ENCODE peak calls at places on chromosomes 5 and 9, in seven cellular contexts. W, S, Y, J, U, B and A are unnamed samples.
A peak's percentile ranks its signal among the peaks of the same experiment; 100 is the strongest.

GRCh38 chr9:130946778-130947617 is 8.0 kb upstream of the FIBCD1 start:
- DNase-seq in W (no peak), S (peak; percentile 82), Y (no peak), J (peak; percentile 51), U (peak; percentile 89), B (peak; percentile 26), A (peak; percentile 33)

GRCh38 chr9:98369066-98369425 is 113.6 kb upstream of the TBC1D2 start:
- DNase-seq in W (no peak), S (no peak), Y (no peak), J (no peak), U (no peak), B (no peak), A (no peak)

GRCh38 chr5:68215888-68216736 is 556 bp downstream of the PIK3R1 start:
- DNase-seq in W (no peak), S (peak; percentile 71), Y (peak; percentile 46), J (peak; percentile 81), U (no peak), B (no peak), A (peak; percentile 43)

GRCh38 chr9:78695521-78695920 is 398.6 kb downstream of the PSAT1 start:
- DNase-seq in W (no peak), S (no peak), Y (no peak), J (no peak), U (no peak), B (no peak), A (no peak)

GRCh38 chr9:127955294-127956015 is 17.8 kb upstream of the DPM2 start:
- DNase-seq in W (no peak), S (peak; percentile 93), Y (peak; percentile 99), J (peak; percentile 89), U (no peak), B (peak; percentile 57), A (peak; percentile 87)

GRCh38 chr5:72991394-72991793 is 35.6 kb downstream of the FCHO2 start:
- DNase-seq in W (no peak), S (no peak), Y (no peak), J (no peak), U (no peak), B (no peak), A (no peak)

GRCh38 chr9:99172129-99173091 is 49.3 kb downstream of the ALG2 start:
- DNase-seq in W (no peak), S (no peak), Y (no peak), J (no peak), U (no peak), B (no peak), A (no peak)

GRCh38 chr5:52895572-52896296 is 93.4 kb upstream of the ITGA2 start:
- DNase-seq in W (no peak), S (no peak), Y (no peak), J (no peak), U (no peak), B (peak; percentile 7), A (no peak)

GRCh38 chr5:139709587-139710369 is 61.6 kb downstream of the CXXC5 start:
- DNase-seq in W (no peak), S (peak; percentile 34), Y (no peak), J (peak; percentile 63), U (no peak), B (no peak), A (no peak)

GRCh38 chr5:92337772-92338234 is 954.7 kb upstream of the ARRDC3 start:
- DNase-seq in W (no peak), S (no peak), Y (no peak), J (no peak), U (no peak), B (peak; percentile 80), A (no peak)

GRCh38 chr9:107188376-107188775 is 94.7 kb upstream of the RAD23B start:
- DNase-seq in W (no peak), S (no peak), Y (no peak), J (no peak), U (no peak), B (no peak), A (no peak)

GRCh38 chr5:59325070-59325469 is 568.5 kb downstream of the PDE4D start:
- DNase-seq in W (no peak), S (no peak), Y (no peak), J (no peak), U (no peak), B (no peak), A (no peak)

GRCh38 chr9:3848445-3849114 is 322.8 kb upstream of the RFX3 start:
- DNase-seq in W (no peak), S (no peak), Y (no peak), J (no peak), U (no peak), B (peak; percentile 40), A (peak; percentile 46)

GRCh38 chr5:82274343-82275266 is 3.5 kb downstream of the RPS23 start:
- DNase-seq in W (no peak), S (no peak), Y (no peak), J (no peak), U (no peak), B (peak; percentile 35), A (peak; percentile 14)

GRCh38 chr5:103621548-103621930 is 59.0 kb upstream of the NUDT12 start:
- DNase-seq in W (no peak), S (no peak), Y (no peak), J (no peak), U (no peak), B (no peak), A (no peak)

GRCh38 chr9:125428060-125428481 is 166.4 kb downstream of the GAPVD1 start:
- DNase-seq in W (no peak), S (no peak), Y (no peak), J (peak; percentile 48), U (no peak), B (no peak), A (peak; percentile 76)

GRCh38 chr5:151949909-151950308 is 25.3 kb upstream of the GLRA1 start:
- DNase-seq in W (no peak), S (no peak), Y (no peak), J (no peak), U (no peak), B (no peak), A (no peak)

GRCh38 chr9:69395718-69396117 is 70.7 kb downstream of the ENTREP1 start:
- DNase-seq in W (no peak), S (no peak), Y (no peak), J (no peak), U (no peak), B (no peak), A (no peak)

GRCh38 chr5:149371296-149371962 is 7.7 kb downstream of the IL17B start:
- DNase-seq in W (no peak), S (peak; percentile 72), Y (peak; percentile 55), J (peak; percentile 74), U (peak; percentile 77), B (peak; percentile 51), A (peak; percentile 87)

GRCh38 chr5:14777187-14777586 is 94.4 kb downstream of the ANKH start:
- DNase-seq in W (no peak), S (no peak), Y (no peak), J (no peak), U (no peak), B (no peak), A (no peak)

GRCh38 chr5:132807163-132807838 is 5.8 kb upstream of the SOWAHA start:
- DNase-seq in W (no peak), S (peak; percentile 92), Y (no peak), J (peak; percentile 91), U (no peak), B (no peak), A (peak; percentile 91)

GRCh38 chr5:125232779-125233230 is 486.4 kb upstream of the ZNF608 start:
- DNase-seq in W (peak; percentile 66), S (no peak), Y (no peak), J (no peak), U (no peak), B (peak; percentile 98), A (no peak)

GRCh38 chr9:93660647-93661046 is 84.3 kb downstream of the PHF2 start:
- DNase-seq in W (no peak), S (peak; percentile 1), Y (peak; percentile 6), J (peak; percentile 10), U (no peak), B (no peak), A (no peak)
- TF ChIP-seq CTCF in W (no peak), S (no peak), Y (no peak), J (no peak), U (no peak), B (no peak), A (no peak)

GRCh38 chr5:141491323-141492167 is 2.7 kb downstream of the PCDHGC5 start:
- DNase-seq in W (no peak), S (no peak), Y (no peak), J (no peak), U (no peak), B (no peak), A (no peak)
- TF ChIP-seq CTCF in W (no peak), S (no peak), Y (no peak), J (no peak), U (no peak), B (no peak), A (no peak)

DNA sequence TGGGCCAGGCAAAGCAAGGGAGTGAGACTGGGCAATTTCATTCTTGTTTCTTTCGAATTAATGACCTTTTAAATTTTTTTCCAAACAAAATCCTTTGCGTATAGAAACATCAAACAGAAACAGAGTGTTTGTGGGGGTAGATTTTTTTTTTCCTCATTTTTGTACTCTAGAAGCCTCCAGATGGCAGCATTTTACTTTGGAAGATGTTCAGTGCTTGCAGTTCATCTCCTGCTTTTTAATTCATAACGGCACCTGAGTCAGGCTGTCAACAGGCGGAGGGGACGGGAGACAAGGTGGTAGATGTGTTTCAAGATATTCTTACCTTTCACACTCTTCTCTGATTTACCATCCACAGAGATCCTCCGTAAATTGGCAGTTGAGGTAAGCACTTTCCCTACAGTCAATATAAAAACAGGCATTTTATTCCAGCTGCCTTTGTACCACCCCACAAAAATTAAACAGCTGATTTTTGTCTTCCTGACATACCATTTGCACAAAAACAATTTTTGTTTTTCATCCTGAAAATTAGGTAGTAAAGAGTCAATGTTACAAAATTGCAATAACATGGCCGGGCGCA is 99.5 kb upstream of the FBXL17 start:
- DNase-seq in W (no peak), S (no peak), Y (no peak), J (no peak), U (no peak), B (peak; percentile 42), A (peak; percentile 27)
- TF ChIP-seq CTCF in W (peak; percentile 59), S (no peak), Y (no peak), J (no peak), U (peak; percentile 82), B (peak; percentile 47), A (no peak)

GRCh38 chr9:22008662-22009562 is at the start of gene CDKN2B:
- DNase-seq in W (peak; percentile 92), S (peak; percentile 97), Y (peak; percentile 94), J (peak; percentile 99), U (peak; percentile 95), B (peak; percentile 94), A (peak; percentile 96)

GRCh38 chr9:22005700-22006605 is 3.2 kb downstream of the CDKN2B start:
- DNase-seq in W (no peak), S (no peak), Y (no peak), J (no peak), U (no peak), B (no peak), A (no peak)

GRCh38 chr9:22005083-22005699 is 3.9 kb downstream of the CDKN2B start:
- DNase-seq in W (no peak), S (no peak), Y (no peak), J (no peak), U (no peak), B (no peak), A (no peak)

GRCh38 chr9:22010881-22011625 is 1.9 kb upstream of the CDKN2B start:
- DNase-seq in W (no peak), S (no peak), Y (no peak), J (no peak), U (peak; percentile 25), B (peak; percentile 48), A (no peak)

DNA sequence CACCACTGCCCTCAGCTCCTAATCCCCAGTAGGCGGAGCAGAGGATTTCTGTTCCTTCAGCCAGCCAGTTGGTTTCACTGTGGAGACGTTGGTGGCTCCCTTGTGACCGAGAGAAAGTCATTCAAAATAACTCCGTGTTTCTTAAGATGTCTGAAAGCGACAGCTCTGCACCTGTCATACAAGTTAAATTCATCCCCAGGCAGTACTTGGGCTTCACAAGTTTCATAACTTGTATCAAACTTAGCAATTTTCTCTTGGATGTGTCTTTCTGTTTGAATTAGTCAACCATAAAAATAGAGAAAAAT is 410 bp upstream of the CDKN2B start:
- DNase-seq in W (no peak), S (no peak), Y (no peak), J (no peak), U (no peak), B (no peak), A (no peak)
- TF ChIP-seq CTCF in W (peak; percentile 16), S (no peak), Y (no peak), J (no peak), U (no peak), B (peak; percentile 45), A (no peak)